ENCODE peak calls at places on chromosomes 4 and X, in five cellular contexts. One of them, this sample, is unnamed.

GRCh38 chr4:34157546-34157945 is 2086.8 kb downstream of the ARAP2 start:
- DNase-seq in Panc1: no peak
- DNase-seq in SJSA1: no peak
- DNase-seq in colonic mucosa: no peak
- DNase-seq in heart left ventricle: no peak
- DNase-seq in this sample: no peak

GRCh38 chrX:47644557-47645091 is 5.7 kb downstream of the ELK1 start:
- DNase-seq in heart left ventricle: no peak
- DNase-seq in SJSA1: no peak
- DNase-seq in colonic mucosa: no peak
- DNase-seq in Panc1: no peak
- DNase-seq in this sample: no peak

GRCh38 chrX:11113731-11114130 is 2.6 kb downstream of the HCCS start:
- DNase-seq in SJSA1: no peak
- DNase-seq in colonic mucosa: no peak
- DNase-seq in Panc1: no peak
- DNase-seq in heart left ventricle: no peak
- DNase-seq in this sample: no peak

GRCh38 chr4:101183224-101183623 is 164.1 kb downstream of the PPP3CA start:
- DNase-seq in SJSA1: no peak
- DNase-seq in heart left ventricle: no peak
- DNase-seq in colonic mucosa: no peak
- DNase-seq in Panc1: no peak
- DNase-seq in this sample: no peak

GRCh38 chr4:120215350-120215749 is 148.7 kb upstream of the MAD2L1 start:
- DNase-seq in heart left ventricle: no peak
- DNase-seq in Panc1: no peak
- DNase-seq in SJSA1: no peak
- DNase-seq in colonic mucosa: no peak
- DNase-seq in this sample: no peak

GRCh38 chrX:101803451-101803850 is 128.4 kb downstream of the ZMAT1 start:
- DNase-seq in SJSA1: no peak
- DNase-seq in Panc1: no peak
- DNase-seq in heart left ventricle: no peak
- DNase-seq in colonic mucosa: no peak
- DNase-seq in this sample: no peak

GRCh38 chr4:2284934-2285664 is 23.2 kb upstream of the MXD4 start:
- DNase-seq in colonic mucosa: no peak
- DNase-seq in heart left ventricle: no peak
- DNase-seq in SJSA1: no peak
- DNase-seq in Panc1: no peak
- DNase-seq in this sample: no peak

GRCh38 chrX:21972721-21973120 is 32.2 kb downstream of the SMS start:
- DNase-seq in heart left ventricle: no peak
- DNase-seq in SJSA1: peak; percentile 85
- DNase-seq in Panc1: no peak
- DNase-seq in colonic mucosa: no peak
- DNase-seq in this sample: no peak

GRCh38 chr4:174041555-174042110 is 241.8 kb downstream of the FBXO8 start:
- DNase-seq in colonic mucosa: no peak
- DNase-seq in SJSA1: no peak
- DNase-seq in heart left ventricle: no peak
- DNase-seq in Panc1: no peak
- DNase-seq in this sample: no peak

GRCh38 chr4:67699603-67700002 is 1.4 kb downstream of the UBA6 start:
- DNase-seq in Panc1: no peak
- DNase-seq in heart left ventricle: no peak
- DNase-seq in colonic mucosa: no peak
- DNase-seq in SJSA1: no peak
- DNase-seq in this sample: no peak
- H3K27ac ChIP-seq in Panc1: peak overlapping the region; percentile 80
- H3K27ac ChIP-seq in heart left ventricle: no peak overlapping the region
- H3K27ac ChIP-seq in colonic mucosa: no peak overlapping the region
- H3K27ac ChIP-seq in SJSA1: no peak overlapping the region
- H3K27ac ChIP-seq in this sample: no peak overlapping the region

GRCh38 chrX:72269671-72270251 is 7.3 kb downstream of the RPS4X start:
- DNase-seq in heart left ventricle: no peak
- DNase-seq in colonic mucosa: no peak
- DNase-seq in Panc1: no peak
- DNase-seq in SJSA1: peak; percentile 81
- DNase-seq in this sample: no peak

GRCh38 chrX:72271812-72272211 is 5.2 kb downstream of the RPS4X start:
- DNase-seq in heart left ventricle: no peak
- DNase-seq in Panc1: no peak
- DNase-seq in colonic mucosa: no peak
- DNase-seq in SJSA1: no peak
- DNase-seq in this sample: no peak

GRCh38 chrX:72272868-72273267 is 4.2 kb downstream of the RPS4X start:
- DNase-seq in colonic mucosa: no peak
- DNase-seq in Panc1: no peak
- DNase-seq in heart left ventricle: no peak
- DNase-seq in SJSA1: no peak
- DNase-seq in this sample: no peak

GRCh38 chrX:72270316-72270866 is 6.7 kb downstream of the RPS4X start:
- DNase-seq in SJSA1: no peak
- DNase-seq in Panc1: no peak
- DNase-seq in heart left ventricle: no peak
- DNase-seq in colonic mucosa: no peak
- DNase-seq in this sample: no peak

GRCh38 chrX:72271091-72271490 is 6.0 kb downstream of the RPS4X start:
- DNase-seq in SJSA1: no peak
- DNase-seq in colonic mucosa: no peak
- DNase-seq in heart left ventricle: no peak
- DNase-seq in Panc1: no peak
- DNase-seq in this sample: no peak
- H3K4me1 ChIP-seq in SJSA1: peaks cover 75% of the 10 kb centered on the region
- H3K4me1 ChIP-seq in colonic mucosa: no peaks in the 10 kb centered on the region
- H3K4me1 ChIP-seq in heart left ventricle: peaks cover 4% of the 10 kb centered on the region
- H3K4me1 ChIP-seq in Panc1: peaks cover 38% of the 10 kb centered on the region
- H3K4me1 ChIP-seq in this sample: peaks cover 9% of the 10 kb centered on the region

GRCh38 chr4:140653718-140654515 is 85.2 kb upstream of the UCP1 start:
- DNase-seq in colonic mucosa: no peak
- DNase-seq in heart left ventricle: no peak
- DNase-seq in Panc1: no peak
- DNase-seq in SJSA1: no peak
- DNase-seq in this sample: no peak
- H3K4me3 ChIP-seq in colonic mucosa: no peak overlapping the region
- H3K4me3 ChIP-seq in heart left ventricle: peak overlapping the region; percentile 14
- H3K4me3 ChIP-seq in Panc1: no peak overlapping the region
- H3K4me3 ChIP-seq in SJSA1: no peak overlapping the region
- H3K4me3 ChIP-seq in this sample: no peak overlapping the region

GRCh38 chrX:40011483-40012038 is 86.2 kb downstream of the BCOR start:
- DNase-seq in heart left ventricle: no peak
- DNase-seq in colonic mucosa: no peak
- DNase-seq in SJSA1: no peak
- DNase-seq in Panc1: no peak
- DNase-seq in this sample: no peak
- H3K27ac ChIP-seq in heart left ventricle: peak overlapping the region; percentile 98
- H3K27ac ChIP-seq in colonic mucosa: no peak overlapping the region
- H3K27ac ChIP-seq in SJSA1: peak overlapping the region; percentile 86
- H3K27ac ChIP-seq in Panc1: peak overlapping the region; percentile 34
- H3K27ac ChIP-seq in this sample: peak overlapping the region; percentile 92

DNA sequence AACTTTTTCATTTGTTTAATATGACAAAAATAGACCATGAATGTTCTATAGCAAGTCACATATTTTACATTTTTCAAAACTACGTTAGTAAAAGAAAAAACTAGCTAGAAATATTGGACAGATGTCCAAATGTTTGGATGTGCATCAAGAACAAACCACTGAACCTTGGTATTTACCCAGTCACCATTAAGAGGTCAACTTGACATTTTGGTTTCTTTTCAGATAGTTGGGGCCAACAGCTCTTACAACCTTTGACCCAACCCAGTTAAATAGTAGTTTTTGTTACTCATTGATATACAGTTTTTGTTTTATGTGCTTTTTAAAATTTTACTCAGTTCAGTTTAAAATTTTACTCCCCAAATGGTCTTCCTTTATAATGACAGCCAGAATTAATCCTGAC is 238.7 kb upstream of the TET2 start:
- DNase-seq in Panc1: no peak
- DNase-seq in heart left ventricle: no peak
- DNase-seq in SJSA1: no peak
- DNase-seq in colonic mucosa: no peak
- DNase-seq in this sample: no peak
- H3K4me1 ChIP-seq in Panc1: no peaks in the 10 kb centered on the region
- H3K4me1 ChIP-seq in heart left ventricle: no peaks in the 10 kb centered on the region
- H3K4me1 ChIP-seq in SJSA1: no peaks in the 10 kb centered on the region
- H3K4me1 ChIP-seq in colonic mucosa: no peaks in the 10 kb centered on the region
- H3K4me1 ChIP-seq in this sample: no peaks in the 10 kb centered on the region

GRCh38 chr4:112521123-112522116 is 5.4 kb upstream of the NEUROG2 start:
- DNase-seq in Panc1: no peak
- DNase-seq in SJSA1: no peak
- DNase-seq in heart left ventricle: no peak
- DNase-seq in colonic mucosa: no peak
- DNase-seq in this sample: no peak
- H3K4me3 ChIP-seq in Panc1: no peak overlapping the region
- H3K4me3 ChIP-seq in SJSA1: no peak overlapping the region
- H3K4me3 ChIP-seq in heart left ventricle: no peak overlapping the region
- H3K4me3 ChIP-seq in colonic mucosa: no peak overlapping the region
- H3K4me3 ChIP-seq in this sample: no peak overlapping the region

DNA sequence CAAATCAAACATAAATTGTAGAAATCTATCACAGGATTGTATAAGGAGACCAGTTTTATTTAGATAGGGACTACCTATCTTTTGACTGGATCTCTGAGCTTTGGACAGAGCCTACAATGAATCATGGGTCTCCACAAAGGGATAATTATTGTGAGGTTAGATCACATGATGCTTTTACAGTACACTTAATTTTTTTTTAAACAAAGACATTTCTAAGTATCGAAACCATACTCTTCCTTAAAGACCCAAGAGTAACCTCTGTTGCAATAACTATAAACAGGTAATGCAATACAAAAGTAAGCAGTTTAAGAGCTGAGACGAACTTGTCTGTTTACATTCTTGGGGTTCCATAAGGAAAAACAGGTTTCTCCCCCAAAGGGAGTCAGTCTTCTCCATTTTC is 64.3 kb upstream of the GABRE start:
- DNase-seq in Panc1: no peak
- DNase-seq in heart left ventricle: no peak
- DNase-seq in SJSA1: no peak
- DNase-seq in colonic mucosa: no peak
- DNase-seq in this sample: no peak
- H3K27ac ChIP-seq in Panc1: no peak overlapping the region
- H3K27ac ChIP-seq in heart left ventricle: no peak overlapping the region
- H3K27ac ChIP-seq in SJSA1: no peak overlapping the region
- H3K27ac ChIP-seq in colonic mucosa: no peak overlapping the region
- H3K27ac ChIP-seq in this sample: no peak overlapping the region

GRCh38 chr4:26870576-26871260 is 10.1 kb downstream of the STIM2 start:
- DNase-seq in heart left ventricle: no peak
- DNase-seq in colonic mucosa: no peak
- DNase-seq in Panc1: no peak
- DNase-seq in SJSA1: no peak
- DNase-seq in this sample: no peak

GRCh38 chr4:26866781-26867180 is 6.1 kb downstream of the STIM2 start:
- DNase-seq in heart left ventricle: no peak
- DNase-seq in SJSA1: no peak
- DNase-seq in colonic mucosa: no peak
- DNase-seq in Panc1: no peak
- DNase-seq in this sample: no peak

GRCh38 chr4:26866203-26866602 is 5.6 kb downstream of the STIM2 start:
- DNase-seq in colonic mucosa: no peak
- DNase-seq in heart left ventricle: no peak
- DNase-seq in Panc1: no peak
- DNase-seq in SJSA1: no peak
- DNase-seq in this sample: no peak

GRCh38 chr4:26864904-26865303 is 4.3 kb downstream of the STIM2 start:
- DNase-seq in heart left ventricle: no peak
- DNase-seq in colonic mucosa: no peak
- DNase-seq in Panc1: no peak
- DNase-seq in SJSA1: no peak
- DNase-seq in this sample: no peak

GRCh38 chr4:26867914-26868684 is 7.5 kb downstream of the STIM2 start:
- DNase-seq in colonic mucosa: no peak
- DNase-seq in SJSA1: no peak
- DNase-seq in Panc1: no peak
- DNase-seq in heart left ventricle: no peak
- DNase-seq in this sample: no peak
- H3K4me1 ChIP-seq in colonic mucosa: peaks cover 6% of the 10 kb centered on the region
- H3K4me1 ChIP-seq in SJSA1: no peaks in the 10 kb centered on the region
- H3K4me1 ChIP-seq in Panc1: peaks cover 3% of the 10 kb centered on the region
- H3K4me1 ChIP-seq in heart left ventricle: peaks cover 23% of the 10 kb centered on the region
- H3K4me1 ChIP-seq in this sample: peaks cover 45% of the 10 kb centered on the region

DNA sequence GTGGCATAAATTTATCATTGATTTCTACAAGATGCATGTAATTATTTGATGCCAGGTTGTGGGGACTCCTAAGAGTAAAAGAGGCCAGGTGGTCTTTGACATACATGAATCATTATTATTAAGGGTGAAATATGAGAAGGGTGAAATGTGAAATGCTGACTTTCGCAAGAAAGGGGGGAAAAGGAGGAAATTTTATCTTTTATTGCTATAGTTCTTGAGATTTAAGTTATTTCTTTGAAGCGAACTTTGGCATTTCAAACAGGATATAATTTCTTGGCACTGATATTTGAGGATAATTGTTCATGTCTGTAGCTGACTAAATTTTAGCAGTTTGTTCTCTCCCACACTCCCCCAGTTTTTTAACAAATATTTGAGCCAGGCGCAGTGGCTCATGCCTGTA is 80.1 kb downstream of the TMEM131L start:
- DNase-seq in heart left ventricle: no peak
- DNase-seq in SJSA1: no peak
- DNase-seq in Panc1: no peak
- DNase-seq in colonic mucosa: no peak
- DNase-seq in this sample: no peak
- H3K4me3 ChIP-seq in heart left ventricle: no peak overlapping the region
- H3K4me3 ChIP-seq in SJSA1: no peak overlapping the region
- H3K4me3 ChIP-seq in Panc1: no peak overlapping the region
- H3K4me3 ChIP-seq in colonic mucosa: no peak overlapping the region
- H3K4me3 ChIP-seq in this sample: no peak overlapping the region

This sample was measured in psoas muscle.